ENCODE peak calls at places on chromosome 7, in four cellular contexts. One of them, this sample, is unnamed.

GRCh38 chr7:94955807-94956206 is 48.4 kb downstream of the PPP1R9A start:
- DNase-seq in H1: no peak
- DNase-seq in mammary epithelial cell: no peak
- DNase-seq in cardiac fibroblast: no peak
- DNase-seq in this sample: no peak

GRCh38 chr7:114182837-114183236 is 231.8 kb upstream of the FOXP2 start:
- DNase-seq in cardiac fibroblast: peak
- DNase-seq in mammary epithelial cell: no peak
- DNase-seq in H1: no peak
- DNase-seq in this sample: no peak

GRCh38 chr7:139634087-139634486 is 110.6 kb downstream of the CLEC2L start:
- DNase-seq in mammary epithelial cell: no peak
- DNase-seq in H1: no peak
- DNase-seq in cardiac fibroblast: no peak
- DNase-seq in this sample: no peak

GRCh38 chr7:52705768-52706167 is 329.7 kb upstream of the POM121L12 start:
- DNase-seq in H1: no peak
- DNase-seq in cardiac fibroblast: no peak
- DNase-seq in mammary epithelial cell: no peak
- DNase-seq in this sample: no peak

GRCh38 chr7:98168181-98168903 is 42.9 kb upstream of the BHLHA15 start:
- DNase-seq in cardiac fibroblast: peak
- DNase-seq in mammary epithelial cell: peak
- DNase-seq in H1: peak
- DNase-seq in this sample: peak

GRCh38 chr7:132169730-132170129 is 406.5 kb downstream of the PLXNA4 start:
- DNase-seq in H1: no peak
- DNase-seq in cardiac fibroblast: no peak
- DNase-seq in mammary epithelial cell: no peak
- DNase-seq in this sample: no peak

GRCh38 chr7:27175005-27175625 is 995 bp upstream of the HOXA10 start:
- DNase-seq in H1: peak
- DNase-seq in mammary epithelial cell: no peak
- DNase-seq in cardiac fibroblast: no peak
- DNase-seq in this sample: no peak

GRCh38 chr7:47846117-47846836 is 102.0 kb downstream of the PKD1L1 start:
- DNase-seq in H1: no peak
- DNase-seq in mammary epithelial cell: peak
- DNase-seq in cardiac fibroblast: peak
- DNase-seq in this sample: no peak

GRCh38 chr7:95871078-95871848 is 98.9 kb downstream of the DYNC1I1 start:
- DNase-seq in cardiac fibroblast: peak
- DNase-seq in H1: peak
- DNase-seq in mammary epithelial cell: peak
- DNase-seq in this sample: peak

GRCh38 chr7:24152356-24152755 is 131.6 kb upstream of the NPY start:
- DNase-seq in H1: no peak
- DNase-seq in mammary epithelial cell: peak
- DNase-seq in cardiac fibroblast: no peak
- DNase-seq in this sample: no peak

GRCh38 chr7:37986780-37987380 is 66.4 kb downstream of the EPDR1 start:
- DNase-seq in mammary epithelial cell: peak
- DNase-seq in cardiac fibroblast: no peak
- DNase-seq in H1: no peak
- DNase-seq in this sample: no peak

GRCh38 chr7:30846378-30846777 is 65.3 kb upstream of the AQP1 start:
- DNase-seq in H1: no peak
- DNase-seq in cardiac fibroblast: no peak
- DNase-seq in mammary epithelial cell: peak
- DNase-seq in this sample: no peak

GRCh38 chr7:138970979-138971378 is 10.2 kb downstream of the KIAA1549 start:
- DNase-seq in mammary epithelial cell: no peak
- DNase-seq in H1: no peak
- DNase-seq in cardiac fibroblast: no peak
- DNase-seq in this sample: no peak

GRCh38 chr7:69630292-69630691 is 32.0 kb downstream of the AUTS2 start:
- DNase-seq in mammary epithelial cell: no peak
- DNase-seq in H1: no peak
- DNase-seq in cardiac fibroblast: peak
- DNase-seq in this sample: peak

GRCh38 chr7:1693419-1693990 is 23.4 kb downstream of the ELFN1 start:
- DNase-seq in H1: peak
- DNase-seq in cardiac fibroblast: no peak
- DNase-seq in mammary epithelial cell: no peak
- DNase-seq in this sample: no peak

DNA sequence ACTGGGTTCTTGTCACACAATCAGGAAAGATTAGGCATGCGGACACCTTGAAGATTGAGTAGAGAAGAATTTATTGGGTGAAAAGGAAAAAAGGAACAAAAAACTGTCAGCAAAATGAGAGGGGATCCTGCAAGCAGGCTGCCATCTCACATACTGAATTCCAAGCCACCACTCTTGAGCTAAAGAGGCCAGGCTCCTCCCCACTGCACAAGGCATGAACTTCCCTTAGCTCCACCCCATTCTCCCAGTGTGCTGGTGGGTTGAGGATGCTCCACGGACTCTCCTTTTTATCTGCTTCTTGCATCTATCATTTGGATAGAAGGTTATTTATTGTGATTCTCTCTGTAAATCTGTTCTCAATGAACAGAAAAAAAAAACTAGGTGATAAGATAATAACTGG is 79.6 kb downstream of the ANKRD7 start:
- DNase-seq in H1: no peak
- DNase-seq in cardiac fibroblast: no peak
- DNase-seq in mammary epithelial cell: no peak
- DNase-seq in this sample: no peak
- H3K4me3 ChIP-seq in H1: no peak
- H3K4me3 ChIP-seq in cardiac fibroblast: no peak
- H3K4me3 ChIP-seq in mammary epithelial cell: no peak
- H3K4me3 ChIP-seq in this sample: no peak

DNA sequence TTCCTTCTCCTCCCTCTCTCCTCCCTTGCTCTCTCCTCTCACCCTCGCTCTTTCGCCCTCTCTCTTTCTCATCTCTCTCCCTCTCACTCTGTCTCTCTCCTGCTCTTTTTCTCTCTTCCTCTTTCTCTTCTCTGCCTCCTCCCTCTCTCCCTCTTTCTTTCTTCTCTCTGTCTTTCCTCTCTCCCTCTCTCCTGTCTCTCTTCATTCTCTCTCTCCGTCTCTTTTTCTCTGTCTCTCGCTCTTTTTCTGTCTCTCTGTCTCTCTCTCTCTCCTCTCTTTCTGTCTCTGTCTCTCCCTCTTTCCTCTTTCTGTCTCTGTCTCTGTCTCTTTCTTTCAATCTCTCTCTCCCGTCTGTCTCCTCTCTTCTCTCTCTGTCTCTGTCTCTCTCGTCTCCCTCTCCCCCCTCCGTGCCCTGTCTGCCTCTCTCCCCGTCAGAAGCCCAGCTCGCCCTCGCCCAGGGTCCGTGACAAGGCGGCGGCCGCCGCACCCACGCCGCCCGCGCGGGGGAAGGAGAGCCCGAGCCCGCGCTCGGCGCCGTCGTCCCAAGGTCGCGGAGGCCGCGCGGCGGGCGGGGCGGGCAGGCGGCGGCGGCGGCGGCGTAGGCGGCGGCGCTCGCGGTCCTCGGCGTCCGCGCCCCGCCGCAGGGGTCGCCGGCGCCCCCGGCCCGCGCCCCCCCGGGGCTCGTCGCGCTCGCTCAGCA is 21.3 kb upstream of the HSPB1 start:
- DNase-seq in mammary epithelial cell: no peak
- DNase-seq in cardiac fibroblast: no peak
- DNase-seq in H1: no peak
- DNase-seq in this sample: no peak
- H3K4me3 ChIP-seq in mammary epithelial cell: peak
- H3K4me3 ChIP-seq in cardiac fibroblast: peak
- H3K4me3 ChIP-seq in H1: peak
- H3K4me3 ChIP-seq in this sample: no peak

DNA sequence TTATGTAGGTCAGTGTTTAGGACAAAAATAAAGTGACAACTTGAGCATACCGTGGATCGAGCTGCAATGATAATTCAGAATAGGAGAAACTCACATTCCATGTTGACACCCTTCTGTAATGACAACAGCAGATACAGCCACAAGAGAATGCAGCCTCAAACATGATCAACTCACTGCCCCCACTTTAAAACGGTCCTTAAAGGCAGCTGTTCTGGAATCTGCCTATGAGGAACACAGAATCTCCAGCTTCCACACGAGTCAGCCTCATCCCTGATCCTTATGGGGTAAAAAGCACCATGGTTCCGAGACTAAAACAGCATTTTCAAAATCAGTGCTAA is 32.5 kb upstream of the DAGLB start:
- DNase-seq in mammary epithelial cell: no peak
- DNase-seq in H1: no peak
- DNase-seq in cardiac fibroblast: no peak
- DNase-seq in this sample: no peak
- H3K4me3 ChIP-seq in mammary epithelial cell: no peak
- H3K4me3 ChIP-seq in H1: no peak
- H3K4me3 ChIP-seq in cardiac fibroblast: peak
- H3K4me3 ChIP-seq in this sample: no peak

GRCh38 chr7:156236181-156236889 is 404.2 kb upstream of the RNF32 start:
- DNase-seq in mammary epithelial cell: no peak
- DNase-seq in cardiac fibroblast: no peak
- DNase-seq in H1: no peak
- DNase-seq in this sample: no peak

GRCh38 chr7:156237614-156238013 is 403.0 kb upstream of the RNF32 start:
- DNase-seq in mammary epithelial cell: no peak
- DNase-seq in cardiac fibroblast: no peak
- DNase-seq in H1: peak
- DNase-seq in this sample: no peak

GRCh38 chr7:156238366-156239133 is 402.0 kb upstream of the RNF32 start:
- DNase-seq in mammary epithelial cell: no peak
- DNase-seq in H1: no peak
- DNase-seq in cardiac fibroblast: no peak
- DNase-seq in this sample: no peak

GRCh38 chr7:156234666-156235494 is 405.7 kb upstream of the RNF32 start:
- DNase-seq in mammary epithelial cell: no peak
- DNase-seq in H1: peak
- DNase-seq in cardiac fibroblast: no peak
- DNase-seq in this sample: no peak

GRCh38 chr7:156236936-156237599 is 403.5 kb upstream of the RNF32 start:
- DNase-seq in cardiac fibroblast: no peak
- DNase-seq in H1: peak
- DNase-seq in mammary epithelial cell: no peak
- DNase-seq in this sample: no peak
- H3K4me3 ChIP-seq in cardiac fibroblast: no peak
- H3K4me3 ChIP-seq in H1: no peak
- H3K4me3 ChIP-seq in mammary epithelial cell: no peak
- H3K4me3 ChIP-seq in this sample: no peak

GRCh38 chr7:39465055-39465929 is 100.9 kb upstream of the YAE1 start:
- DNase-seq in cardiac fibroblast: peak
- DNase-seq in H1: peak
- DNase-seq in mammary epithelial cell: peak
- DNase-seq in this sample: peak
- H3K4me3 ChIP-seq in cardiac fibroblast: no peak
- H3K4me3 ChIP-seq in H1: peak
- H3K4me3 ChIP-seq in mammary epithelial cell: no peak
- H3K4me3 ChIP-seq in this sample: no peak

DNA sequence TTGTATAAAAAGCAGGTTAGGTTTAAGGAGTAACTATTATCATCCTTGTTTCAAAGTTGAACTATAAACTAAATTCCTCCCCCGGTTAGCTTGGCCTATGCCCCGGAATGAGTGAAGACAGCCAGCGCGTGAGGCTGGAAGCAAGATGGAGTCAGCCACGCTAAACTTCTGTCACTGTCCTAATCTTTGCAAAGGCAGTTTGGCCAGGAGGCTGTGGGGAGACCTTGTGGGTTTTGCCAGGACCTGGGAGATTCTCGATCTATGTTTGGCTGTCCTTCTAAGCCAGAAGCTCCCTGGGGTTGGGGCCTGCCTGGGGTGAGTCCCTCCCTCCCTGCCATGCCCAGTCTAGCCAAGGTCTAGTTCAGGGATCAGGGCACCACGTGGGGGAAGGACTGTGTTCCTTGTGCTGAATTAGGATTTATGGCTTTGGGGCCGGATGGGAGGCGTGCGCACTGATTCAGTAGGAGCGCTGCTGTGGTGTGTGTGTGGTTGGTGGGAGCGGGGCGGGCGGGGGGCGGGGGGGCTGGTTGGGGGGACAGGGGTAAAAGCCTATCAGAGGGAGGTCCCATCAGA is 872 bp upstream of the GTF2IRD1 start:
- DNase-seq in mammary epithelial cell: peak
- DNase-seq in H1: no peak
- DNase-seq in cardiac fibroblast: peak
- DNase-seq in this sample: no peak
- H3K4me3 ChIP-seq in mammary epithelial cell: no peak
- H3K4me3 ChIP-seq in H1: peak
- H3K4me3 ChIP-seq in cardiac fibroblast: peak
- H3K4me3 ChIP-seq in this sample: peak

DNA sequence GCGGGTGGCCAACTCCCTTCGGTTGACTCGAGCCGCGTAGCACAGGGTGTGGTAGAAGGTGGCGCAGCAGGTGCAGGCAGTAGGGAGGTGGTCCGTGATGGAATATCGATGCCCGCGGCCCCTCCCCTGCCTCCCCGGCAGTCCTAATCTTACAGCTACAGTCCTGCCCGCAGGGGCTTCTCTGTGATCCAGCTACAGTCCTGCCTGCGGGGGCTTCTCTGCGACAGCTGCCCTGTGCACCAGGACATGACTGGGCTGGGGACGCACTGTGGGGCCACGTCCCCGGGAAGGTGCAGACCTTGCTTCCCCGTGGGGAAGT is 251.4 kb downstream of the DNAJB6 start:
- DNase-seq in mammary epithelial cell: no peak
- DNase-seq in H1: no peak
- DNase-seq in cardiac fibroblast: no peak
- DNase-seq in this sample: no peak
- H3K4me3 ChIP-seq in mammary epithelial cell: no peak
- H3K4me3 ChIP-seq in H1: no peak
- H3K4me3 ChIP-seq in cardiac fibroblast: no peak
- H3K4me3 ChIP-seq in this sample: no peak

DNA sequence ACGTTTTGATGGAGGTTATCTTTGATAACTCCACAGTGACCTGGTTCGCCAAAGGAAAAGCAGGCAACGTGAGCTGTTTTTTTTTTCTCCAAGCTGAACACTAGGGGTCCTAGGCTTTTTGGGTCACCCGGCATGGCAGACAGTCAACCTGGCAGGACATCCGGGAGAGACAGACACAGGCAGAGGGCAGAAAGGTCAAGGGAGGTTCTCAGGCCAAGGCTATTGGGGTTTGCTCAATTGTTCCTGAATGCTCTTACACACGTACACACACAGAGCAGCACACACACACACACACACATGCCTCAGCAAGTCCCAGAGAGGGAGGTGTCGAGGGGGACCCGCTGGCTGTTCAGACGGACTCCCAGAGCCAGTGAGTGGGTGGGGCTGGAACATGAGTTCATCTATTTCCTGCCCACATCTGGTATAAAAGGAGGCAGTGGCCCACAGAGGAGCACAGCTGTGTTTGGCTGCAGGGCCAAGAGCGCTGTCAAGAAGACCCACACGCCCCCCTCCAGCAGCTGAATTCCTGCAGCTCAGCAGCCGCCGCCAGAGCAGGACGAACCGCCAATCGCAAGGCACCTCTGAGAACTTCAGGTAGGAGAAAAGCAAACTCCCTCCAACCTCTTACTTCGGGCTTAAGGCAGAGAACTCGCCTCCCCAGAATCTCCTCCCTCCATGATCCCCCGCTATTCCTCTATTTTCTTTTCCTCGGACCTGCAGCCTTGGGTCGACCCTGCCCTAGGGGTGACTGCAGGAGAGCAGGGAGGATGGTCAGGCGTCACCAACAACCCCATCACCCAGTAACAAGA is at the start of gene SERPINE1:
- DNase-seq in H1: peak
- DNase-seq in cardiac fibroblast: peak
- DNase-seq in mammary epithelial cell: peak
- DNase-seq in this sample: peak
- H3K4me3 ChIP-seq in H1: peak
- H3K4me3 ChIP-seq in cardiac fibroblast: peak
- H3K4me3 ChIP-seq in mammary epithelial cell: peak
- H3K4me3 ChIP-seq in this sample: peak